ENCODE peak calls at places on chromosomes 7 and 10, in five cellular contexts. One of them, this sample, is unnamed.

GRCh38 chr10:101829561-101830315 is 11.5 kb upstream of the OGA start:
- DNase-seq in coronary artery: no peak
- DNase-seq in stimulated activated CD8-positive, alpha-beta memory T cell treated with anti-CD3 and anti-CD28 coated beads, Interleukin-7, amount 100 ng/mL, for 1 hour: peak
- DNase-seq in HTR-8/SVneo: no peak
- DNase-seq in A549: no peak
- DNase-seq in this sample: no peak

GRCh38 chr7:27547401-27547800 is 115.3 kb downstream of the HIBADH start:
- DNase-seq in stimulated activated CD8-positive, alpha-beta memory T cell treated with anti-CD3 and anti-CD28 coated beads, Interleukin-7, amount 100 ng/mL, for 1 hour: no peak
- DNase-seq in A549: no peak
- DNase-seq in coronary artery: no peak
- DNase-seq in HTR-8/SVneo: no peak
- DNase-seq in this sample: no peak

GRCh38 chr7:114653391-114654088 is 238.9 kb downstream of the FOXP2 start:
- DNase-seq in HTR-8/SVneo: no peak
- DNase-seq in A549: no peak
- DNase-seq in coronary artery: no peak
- DNase-seq in stimulated activated CD8-positive, alpha-beta memory T cell treated with anti-CD3 and anti-CD28 coated beads, Interleukin-7, amount 100 ng/mL, for 1 hour: no peak
- DNase-seq in this sample: no peak

GRCh38 chr7:45292481-45292880 is 134.9 kb downstream of the RAMP3 start:
- DNase-seq in HTR-8/SVneo: no peak
- DNase-seq in A549: no peak
- DNase-seq in stimulated activated CD8-positive, alpha-beta memory T cell treated with anti-CD3 and anti-CD28 coated beads, Interleukin-7, amount 100 ng/mL, for 1 hour: no peak
- DNase-seq in coronary artery: no peak
- DNase-seq in this sample: no peak

GRCh38 chr7:156979007-156979606 is 29.6 kb downstream of the NOM1 start:
- DNase-seq in coronary artery: no peak
- DNase-seq in A549: no peak
- DNase-seq in HTR-8/SVneo: no peak
- DNase-seq in stimulated activated CD8-positive, alpha-beta memory T cell treated with anti-CD3 and anti-CD28 coated beads, Interleukin-7, amount 100 ng/mL, for 1 hour: no peak
- DNase-seq in this sample: no peak

GRCh38 chr10:33216661-33217427 is 117.6 kb downstream of the NRP1 start:
- DNase-seq in A549: peak
- DNase-seq in stimulated activated CD8-positive, alpha-beta memory T cell treated with anti-CD3 and anti-CD28 coated beads, Interleukin-7, amount 100 ng/mL, for 1 hour: no peak
- DNase-seq in coronary artery: no peak
- DNase-seq in HTR-8/SVneo: peak
- DNase-seq in this sample: peak

GRCh38 chr10:71575934-71576801 is 143.4 kb downstream of the C10orf105 start:
- DNase-seq in A549: no peak
- DNase-seq in coronary artery: no peak
- DNase-seq in HTR-8/SVneo: no peak
- DNase-seq in stimulated activated CD8-positive, alpha-beta memory T cell treated with anti-CD3 and anti-CD28 coated beads, Interleukin-7, amount 100 ng/mL, for 1 hour: no peak
- DNase-seq in this sample: no peak

GRCh38 chr10:97571622-97572021 is 957 bp upstream of the ANKRD2 start:
- DNase-seq in A549: no peak
- DNase-seq in HTR-8/SVneo: no peak
- DNase-seq in coronary artery: no peak
- DNase-seq in stimulated activated CD8-positive, alpha-beta memory T cell treated with anti-CD3 and anti-CD28 coated beads, Interleukin-7, amount 100 ng/mL, for 1 hour: no peak
- DNase-seq in this sample: no peak

GRCh38 chr10:70799124-70799523 is 13.9 kb upstream of the TBATA start:
- DNase-seq in A549: no peak
- DNase-seq in HTR-8/SVneo: no peak
- DNase-seq in stimulated activated CD8-positive, alpha-beta memory T cell treated with anti-CD3 and anti-CD28 coated beads, Interleukin-7, amount 100 ng/mL, for 1 hour: no peak
- DNase-seq in coronary artery: no peak
- DNase-seq in this sample: no peak

GRCh38 chr10:91756286-91756685 is 41.9 kb upstream of the TNKS2 start:
- DNase-seq in coronary artery: no peak
- DNase-seq in HTR-8/SVneo: no peak
- DNase-seq in stimulated activated CD8-positive, alpha-beta memory T cell treated with anti-CD3 and anti-CD28 coated beads, Interleukin-7, amount 100 ng/mL, for 1 hour: no peak
- DNase-seq in A549: no peak
- DNase-seq in this sample: no peak

GRCh38 chr7:134599371-134599770 is 47.3 kb upstream of the BPGM start:
- DNase-seq in stimulated activated CD8-positive, alpha-beta memory T cell treated with anti-CD3 and anti-CD28 coated beads, Interleukin-7, amount 100 ng/mL, for 1 hour: no peak
- DNase-seq in HTR-8/SVneo: no peak
- DNase-seq in coronary artery: no peak
- DNase-seq in A549: no peak
- DNase-seq in this sample: no peak

GRCh38 chr10:44008270-44008916 is 359.7 kb upstream of the ZNF32 start:
- DNase-seq in coronary artery: no peak
- DNase-seq in A549: peak
- DNase-seq in HTR-8/SVneo: peak
- DNase-seq in stimulated activated CD8-positive, alpha-beta memory T cell treated with anti-CD3 and anti-CD28 coated beads, Interleukin-7, amount 100 ng/mL, for 1 hour: no peak
- DNase-seq in this sample: no peak

GRCh38 chr10:130137077-130137448 is 872 bp downstream of the GLRX3 start:
- DNase-seq in HTR-8/SVneo: no peak
- DNase-seq in coronary artery: no peak
- DNase-seq in stimulated activated CD8-positive, alpha-beta memory T cell treated with anti-CD3 and anti-CD28 coated beads, Interleukin-7, amount 100 ng/mL, for 1 hour: no peak
- DNase-seq in A549: peak
- DNase-seq in this sample: no peak

GRCh38 chr10:18659784-18660561 is 742 bp downstream of the ARL5B start:
- DNase-seq in stimulated activated CD8-positive, alpha-beta memory T cell treated with anti-CD3 and anti-CD28 coated beads, Interleukin-7, amount 100 ng/mL, for 1 hour: no peak
- DNase-seq in A549: no peak
- DNase-seq in HTR-8/SVneo: no peak
- DNase-seq in coronary artery: no peak
- DNase-seq in this sample: no peak

GRCh38 chr10:77392851-77393250 is 244.8 kb downstream of the KCNMA1 start:
- DNase-seq in coronary artery: no peak
- DNase-seq in stimulated activated CD8-positive, alpha-beta memory T cell treated with anti-CD3 and anti-CD28 coated beads, Interleukin-7, amount 100 ng/mL, for 1 hour: no peak
- DNase-seq in HTR-8/SVneo: peak
- DNase-seq in A549: peak
- DNase-seq in this sample: peak

GRCh38 chr7:114842551-114843065 is 79.3 kb upstream of the MDFIC start:
- DNase-seq in stimulated activated CD8-positive, alpha-beta memory T cell treated with anti-CD3 and anti-CD28 coated beads, Interleukin-7, amount 100 ng/mL, for 1 hour: no peak
- DNase-seq in coronary artery: no peak
- DNase-seq in A549: no peak
- DNase-seq in HTR-8/SVneo: no peak
- DNase-seq in this sample: no peak

GRCh38 chr7:127983804-127984332 is 47.4 kb downstream of the LRRC4 start:
- DNase-seq in A549: no peak
- DNase-seq in coronary artery: no peak
- DNase-seq in stimulated activated CD8-positive, alpha-beta memory T cell treated with anti-CD3 and anti-CD28 coated beads, Interleukin-7, amount 100 ng/mL, for 1 hour: no peak
- DNase-seq in HTR-8/SVneo: no peak
- DNase-seq in this sample: no peak

GRCh38 chr10:32692174-32692573 is 246.2 kb downstream of the CCDC7 start:
- DNase-seq in stimulated activated CD8-positive, alpha-beta memory T cell treated with anti-CD3 and anti-CD28 coated beads, Interleukin-7, amount 100 ng/mL, for 1 hour: no peak
- DNase-seq in A549: no peak
- DNase-seq in HTR-8/SVneo: peak
- DNase-seq in coronary artery: no peak
- DNase-seq in this sample: no peak

GRCh38 chr10:34854147-34854601 is 39.1 kb upstream of the PARD3 start:
- DNase-seq in stimulated activated CD8-positive, alpha-beta memory T cell treated with anti-CD3 and anti-CD28 coated beads, Interleukin-7, amount 100 ng/mL, for 1 hour: no peak
- DNase-seq in A549: peak
- DNase-seq in HTR-8/SVneo: peak
- DNase-seq in coronary artery: no peak
- DNase-seq in this sample: no peak

GRCh38 chr10:98270026-98270740 is 2.2 kb upstream of the LOXL4 start:
- DNase-seq in A549: no peak
- DNase-seq in coronary artery: no peak
- DNase-seq in stimulated activated CD8-positive, alpha-beta memory T cell treated with anti-CD3 and anti-CD28 coated beads, Interleukin-7, amount 100 ng/mL, for 1 hour: no peak
- DNase-seq in HTR-8/SVneo: no peak
- DNase-seq in this sample: no peak

GRCh38 chr10:84176836-84177474 is 3.4 kb downstream of the GPR15LG start:
- DNase-seq in HTR-8/SVneo: no peak
- DNase-seq in coronary artery: peak
- DNase-seq in stimulated activated CD8-positive, alpha-beta memory T cell treated with anti-CD3 and anti-CD28 coated beads, Interleukin-7, amount 100 ng/mL, for 1 hour: no peak
- DNase-seq in A549: no peak
- DNase-seq in this sample: no peak

GRCh38 chr7:112238852-112239610 is 32.5 kb downstream of the ZNF277 start:
- DNase-seq in coronary artery: no peak
- DNase-seq in stimulated activated CD8-positive, alpha-beta memory T cell treated with anti-CD3 and anti-CD28 coated beads, Interleukin-7, amount 100 ng/mL, for 1 hour: no peak
- DNase-seq in A549: peak
- DNase-seq in HTR-8/SVneo: no peak
- DNase-seq in this sample: no peak

GRCh38 chr7:2017483-2017891 is 215.3 kb downstream of the MAD1L1 start:
- DNase-seq in A549: no peak
- DNase-seq in stimulated activated CD8-positive, alpha-beta memory T cell treated with anti-CD3 and anti-CD28 coated beads, Interleukin-7, amount 100 ng/mL, for 1 hour: no peak
- DNase-seq in coronary artery: peak
- DNase-seq in HTR-8/SVneo: no peak
- DNase-seq in this sample: no peak

GRCh38 chr10:287029-287428 is 151.8 kb downstream of the ZMYND11 start:
- DNase-seq in A549: no peak
- DNase-seq in stimulated activated CD8-positive, alpha-beta memory T cell treated with anti-CD3 and anti-CD28 coated beads, Interleukin-7, amount 100 ng/mL, for 1 hour: no peak
- DNase-seq in HTR-8/SVneo: no peak
- DNase-seq in coronary artery: no peak
- DNase-seq in this sample: no peak

GRCh38 chr10:42431095-42431494 is 207.3 kb downstream of the ZNF33B start:
- DNase-seq in A549: no peak
- DNase-seq in HTR-8/SVneo: no peak
- DNase-seq in coronary artery: no peak
- DNase-seq in stimulated activated CD8-positive, alpha-beta memory T cell treated with anti-CD3 and anti-CD28 coated beads, Interleukin-7, amount 100 ng/mL, for 1 hour: no peak
- DNase-seq in this sample: no peak

GRCh38 chr10:47023237-47024045 is 112.2 kb downstream of the PTPN20 start:
- DNase-seq in stimulated activated CD8-positive, alpha-beta memory T cell treated with anti-CD3 and anti-CD28 coated beads, Interleukin-7, amount 100 ng/mL, for 1 hour: no peak
- DNase-seq in coronary artery: peak
- DNase-seq in HTR-8/SVneo: no peak
- DNase-seq in A549: no peak
- DNase-seq in this sample: no peak

GRCh38 chr10:12720217-12720981 is 281.1 kb downstream of the CCDC3 start:
- DNase-seq in stimulated activated CD8-positive, alpha-beta memory T cell treated with anti-CD3 and anti-CD28 coated beads, Interleukin-7, amount 100 ng/mL, for 1 hour: no peak
- DNase-seq in A549: peak
- DNase-seq in coronary artery: peak
- DNase-seq in HTR-8/SVneo: peak
- DNase-seq in this sample: no peak

GRCh38 chr7:152899482-152900166 is 140.1 kb downstream of the ACTR3B start:
- DNase-seq in HTR-8/SVneo: no peak
- DNase-seq in stimulated activated CD8-positive, alpha-beta memory T cell treated with anti-CD3 and anti-CD28 coated beads, Interleukin-7, amount 100 ng/mL, for 1 hour: no peak
- DNase-seq in A549: no peak
- DNase-seq in coronary artery: no peak
- DNase-seq in this sample: no peak

GRCh38 chr7:132956556-132956955 is 125.3 kb downstream of the CHCHD3 start:
- DNase-seq in stimulated activated CD8-positive, alpha-beta memory T cell treated with anti-CD3 and anti-CD28 coated beads, Interleukin-7, amount 100 ng/mL, for 1 hour: no peak
- DNase-seq in HTR-8/SVneo: no peak
- DNase-seq in coronary artery: no peak
- DNase-seq in A549: no peak
- DNase-seq in this sample: no peak